ENCODE peak calls at places on chromosomes 1 and 21, in five cellular contexts. P is esophagus squamous epithelium; H is uterus; V is CD8-positive, alpha-beta T cell; Z is HAP-1. S is an unnamed sample. For H3K4me1 and H3K36me3, the result is how much of the 10 kb centered on the place peaks cover.

GRCh38 chr1:106554294-106554693 is 502.2 kb upstream of the PRMT6 start:
- DNase-seq in Z (no peak), V (no peak), P (no peak), H (no peak), S (no peak)

GRCh38 chr1:20837554-20838192 is 50.6 kb upstream of the HP1BP3 start:
- DNase-seq in P (no peak), V (no peak), Z (no peak), H (no peak), S (no peak)

GRCh38 chr1:76998582-76999189 is 131.4 kb downstream of the ST6GALNAC5 start:
- DNase-seq in H (no peak), Z (no peak), P (no peak), V (no peak), S (no peak)

GRCh38 chr1:77273891-77274290 is 7.9 kb upstream of the AK5 start:
- DNase-seq in V (no peak), P (no peak), Z (no peak), H (no peak), S (no peak)

GRCh38 chr1:243421784-243422183 is 165.9 kb downstream of the SDCCAG8 start:
- DNase-seq in H (peak), P (no peak), V (no peak), Z (no peak), S (no peak)

GRCh38 chr1:191608367-191608766 is 549.9 kb upstream of the RGS18 start:
- DNase-seq in H (no peak), P (no peak), Z (no peak), V (no peak), S (no peak)

GRCh38 chr1:87473203-87473661 is 144.6 kb downstream of the LMO4 start:
- DNase-seq in H (no peak), V (no peak), P (no peak), Z (peak), S (no peak)

GRCh38 chr21:27759820-27760219 is 792.9 kb upstream of the ADAMTS5 start:
- DNase-seq in P (no peak), H (no peak), Z (no peak), V (no peak), S (no peak)

GRCh38 chr1:171798760-171799159 is 17.3 kb downstream of the METTL13 start:
- DNase-seq in V (no peak), P (no peak), H (no peak), Z (no peak), S (no peak)

GRCh38 chr1:60281360-60281932 is 207.9 kb upstream of the C1orf87 start:
- DNase-seq in Z (peak), P (no peak), H (peak), V (no peak), S (no peak)

GRCh38 chr1:109622895-109623294 is 3.3 kb downstream of the AMPD2 start:
- DNase-seq in V (no peak), P (no peak), Z (no peak), H (no peak), S (no peak)

GRCh38 chr1:176073524-176074157 is 133.4 kb downstream of the COP1 start:
- DNase-seq in H (peak), V (no peak), Z (peak), P (no peak), S (peak)

GRCh38 chr1:150549496-150550221 is 451 bp downstream of the ADAMTSL4 start:
- DNase-seq in H (peak), V (no peak), Z (no peak), P (no peak), S (no peak)

GRCh38 chr1:32055426-32055825 is 17.3 kb upstream of the TMEM39B start:
- DNase-seq in P (no peak), V (no peak), H (no peak), Z (no peak), S (no peak)

GRCh38 chr1:27760411-27760810 is 12.6 kb upstream of the STX12 start:
- DNase-seq in V (no peak), H (no peak), P (no peak), Z (no peak), S (no peak)

GRCh38 chr1:211332839-211333238 is 6.2 kb downstream of the TRAF5 start:
- DNase-seq in H (no peak), V (no peak), P (no peak), Z (no peak), S (no peak)
- H3K4me1 ChIP-seq in H (under half), V (half or more), P (under half), Z (under half), S (half or more)

GRCh38 chr21:41112740-41113692 is 54.9 kb upstream of the BACE2 start:
- DNase-seq in Z (no peak), H (no peak), V (no peak), P (no peak), S (no peak)
- H3K4me3 ChIP-seq in Z (no peak), H (no peak), V (peak), P (no peak), S (no peak)

GRCh38 chr1:205615789-205616188 is 16.0 kb downstream of the ELK4 start:
- DNase-seq in V (no peak), H (no peak), Z (no peak), P (no peak), S (no peak)

GRCh38 chr1:205620269-205620668 is 11.5 kb downstream of the ELK4 start:
- DNase-seq in Z (no peak), P (no peak), V (no peak), H (no peak), S (no peak)

GRCh38 chr1:205616563-205617293 is 15.1 kb downstream of the ELK4 start:
- DNase-seq in V (no peak), Z (no peak), P (no peak), H (no peak), S (no peak)

GRCh38 chr1:205613854-205614412 is 17.9 kb downstream of the ELK4 start:
- DNase-seq in H (no peak), P (no peak), V (no peak), Z (no peak), S (no peak)

DNA sequence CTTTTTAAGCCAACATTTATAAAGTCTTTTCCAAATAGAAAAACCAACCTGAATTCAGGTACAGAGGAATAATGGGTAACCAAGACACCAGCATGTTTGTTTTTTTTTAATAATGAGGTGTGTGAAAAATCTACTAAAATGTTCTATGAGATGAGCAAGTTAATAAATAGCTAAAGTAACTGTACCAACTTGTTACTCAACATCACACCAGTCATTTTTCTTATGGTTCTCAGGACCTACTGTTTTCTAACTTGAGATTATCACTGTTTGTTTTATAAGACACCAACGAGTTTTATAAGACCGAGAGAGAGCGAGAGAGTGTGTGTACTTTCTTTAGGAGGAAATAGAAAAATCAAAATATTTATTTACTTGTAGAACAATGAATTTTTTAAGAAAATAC is 12.4 kb downstream of the ELK4 start:
- DNase-seq in Z (no peak), P (no peak), H (no peak), V (no peak), S (no peak)
- H3K36me3 ChIP-seq in Z (half or more), P (half or more), H (under half), V (under half), S (under half)

DNA sequence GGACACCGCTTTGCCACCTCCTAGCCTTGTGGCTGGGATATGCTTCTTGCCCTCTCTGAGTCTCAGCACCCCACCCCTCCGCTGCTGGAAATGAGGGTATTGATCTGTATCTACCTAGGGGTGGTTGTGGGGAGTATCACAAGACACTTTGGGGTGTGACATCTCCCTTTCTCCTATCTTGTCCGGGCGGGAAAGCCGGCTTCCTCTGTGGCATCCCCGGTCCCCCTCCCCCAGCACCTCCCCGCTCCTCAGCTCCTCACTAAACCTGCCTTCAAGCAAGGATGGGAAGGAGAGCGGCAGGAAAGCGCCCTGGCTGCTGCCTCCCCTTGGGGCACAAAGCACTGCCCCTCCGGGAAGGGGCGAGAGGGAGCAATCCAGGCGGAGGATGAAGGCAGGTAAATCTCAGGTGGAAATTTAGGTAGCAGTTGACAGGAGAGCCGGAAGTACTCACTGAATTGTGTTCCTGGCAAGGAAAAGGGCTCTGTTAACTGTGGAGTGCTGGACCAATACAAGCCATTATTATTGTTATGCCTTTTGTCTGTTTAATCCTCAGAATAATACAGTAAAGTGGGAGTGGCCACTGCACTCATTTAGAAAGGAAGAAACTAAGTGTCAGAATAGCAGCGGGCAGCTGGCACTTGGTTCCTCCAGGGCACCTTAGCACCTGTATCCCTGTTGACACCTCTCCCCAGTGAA is 49.0 kb upstream of the LRP8 start:
- DNase-seq in P (no peak), H (no peak), V (no peak), Z (peak), S (no peak)
- H3K4me1 ChIP-seq in P (under half), H (under half), V (under half), Z (under half), S (under half)

GRCh38 chr21:28795251-28795650 is 197.4 kb downstream of the LTN1 start:
- DNase-seq in Z (no peak), V (no peak), H (no peak), P (no peak), S (no peak)
- H3K4me3 ChIP-seq in Z (no peak), V (no peak), H (no peak), P (no peak), S (no peak)

GRCh38 chr1:37682334-37682987 is 9.9 kb upstream of the CDCA8 start:
- DNase-seq in Z (peak), H (peak), P (peak), V (peak), S (no peak)
- H3K36me3 ChIP-seq in Z (half or more), H (under half), P (half or more), V (under half), S (under half)

S was measured in mucosa of descending colon.